ENCODE peak calls at places on chromosomes 3 and 15, in eight cellular contexts. V is stimulated activated CD8-positive, alpha-beta memory T cell treated with anti-CD3 and anti-CD28 coated beads, Interleukin-7, amount 100 ng/mL, for 4 hours; O is NCI-H460; I is AG08395; C is natural killer cell; X is RPMI8226; H is cardiac septum; Q is effector memory CD4-positive, alpha-beta T cell. S is an unnamed sample.

GRCh38 chr3:66836363-66837152 is 161.5 kb upstream of the KBTBD8 start:
- DNase-seq in H (no peak), X (no peak), O (no peak), Q (no peak), C (no peak), V (no peak), I (no peak), S (no peak)

GRCh38 chr15:52569244-52569585 is 385 bp upstream of the ARPP19 start:
- DNase-seq in C (no peak), H (no peak), V (no peak), I (no peak), X (no peak), O (no peak), Q (no peak), S (no peak)

GRCh38 chr15:31792611-31793199 is 237.6 kb upstream of the CHRNA7 start:
- DNase-seq in O (no peak), I (no peak), Q (no peak), V (no peak), C (no peak), H (no peak), X (no peak), S (no peak)

GRCh38 chr3:53170325-53171108 is 9.5 kb downstream of the PRKCD start:
- DNase-seq in O (no peak), C (no peak), H (no peak), V (no peak), Q (no peak), I (no peak), X (peak; percentile 91), S (no peak)

GRCh38 chr3:130711885-130712284 is 34.7 kb downstream of the PIK3R4 start:
- DNase-seq in C (no peak), H (no peak), Q (no peak), I (no peak), V (no peak), O (no peak), X (no peak), S (peak; percentile 51)

GRCh38 chr3:61186030-61186429 is 65.2 kb downstream of the FHIT start:
- DNase-seq in O (no peak), Q (no peak), I (no peak), C (no peak), X (no peak), H (no peak), V (no peak), S (no peak)

GRCh38 chr15:66963084-66963483 is 102.3 kb upstream of the SMAD3 start:
- DNase-seq in X (no peak), O (no peak), V (no peak), H (no peak), C (no peak), I (no peak), Q (no peak), S (no peak)

GRCh38 chr3:142963266-142964149 is at the start of gene PAQR9:
- DNase-seq in I (peak; percentile 25), V (no peak), O (no peak), X (peak; percentile 13), Q (no peak), H (no peak), C (no peak), S (no peak)

GRCh38 chr15:101183226-101183925 is 68.5 kb downstream of the CHSY1 start:
- DNase-seq in O (no peak), H (no peak), C (no peak), I (no peak), X (no peak), V (no peak), Q (no peak), S (no peak)

GRCh38 chr15:38652998-38653397 is 88.4 kb upstream of the RASGRP1 start:
- DNase-seq in I (no peak), O (no peak), X (no peak), H (no peak), Q (peak; percentile 63), V (peak; percentile 44), C (peak; percentile 70), S (no peak)

GRCh38 chr3:65439641-65440040 is 599.1 kb downstream of the MAGI1 start:
- DNase-seq in C (no peak), V (no peak), Q (no peak), X (peak; percentile 35), O (peak; percentile 26), H (no peak), I (peak; percentile 80), S (peak; percentile 42)

GRCh38 chr3:9183811-9184463 is 65.5 kb downstream of the SRGAP3 start:
- DNase-seq in Q (no peak), I (no peak), O (no peak), X (no peak), H (no peak), C (no peak), V (no peak), S (no peak)

GRCh38 chr3:139016430-139017048 is 4.2 kb downstream of the PRR23B start:
- DNase-seq in V (no peak), C (no peak), Q (no peak), I (no peak), H (no peak), O (no peak), X (no peak), S (no peak)

GRCh38 chr3:64129581-64129980 is 95.7 kb downstream of the PRICKLE2 start:
- DNase-seq in V (no peak), Q (no peak), C (no peak), H (no peak), X (no peak), O (no peak), I (no peak), S (no peak)

GRCh38 chr3:150022406-150023238 is 51.9 kb upstream of the PFN2 start:
- DNase-seq in Q (no peak), X (no peak), I (no peak), H (no peak), O (peak; percentile 49), V (no peak), C (no peak), S (peak; percentile 34)

GRCh38 chr3:159210336-159210735 is 408.5 kb downstream of the MFSD1 start:
- DNase-seq in Q (no peak), O (no peak), X (no peak), I (no peak), V (no peak), C (no peak), H (no peak), S (no peak)

GRCh38 chr3:115236496-115236895 is 89.4 kb upstream of the ZBTB20 start:
- DNase-seq in X (no peak), O (no peak), V (no peak), Q (no peak), I (no peak), H (no peak), C (no peak), S (no peak)

GRCh38 chr15:66269326-66270090 is 16.0 kb upstream of the MEGF11 start:
- DNase-seq in V (no peak), H (no peak), C (no peak), O (peak; percentile 82), X (no peak), Q (no peak), I (peak; percentile 72), S (peak; percentile 69)

GRCh38 chr3:102170545-102170944 is 264.3 kb upstream of the ZPLD1 start:
- DNase-seq in Q (no peak), H (no peak), I (no peak), V (no peak), O (no peak), C (no peak), X (no peak), S (no peak)

GRCh38 chr3:167361356-167361755 is 18.7 kb downstream of the ZBBX start:
- DNase-seq in X (no peak), Q (no peak), H (no peak), O (no peak), V (no peak), I (no peak), C (no peak), S (peak; percentile 79)

GRCh38 chr3:126035362-126036050 is 48.4 kb downstream of the SLC41A3 start:
- DNase-seq in X (no peak), C (no peak), H (peak; percentile 51), I (no peak), O (no peak), Q (no peak), V (no peak), S (no peak)

GRCh38 chr3:62805578-62805977 is 69.6 kb downstream of the CADPS start:
- DNase-seq in X (no peak), O (no peak), V (no peak), C (no peak), Q (no peak), I (no peak), H (no peak), S (no peak)

S was measured in COLO829.